ENCODE peak calls at places on chromosomes 5 and 9, in ten cellular contexts. One of them, this sample, is unnamed.

GRCh38 chr5:177495243-177496060 is 2.0 kb downstream of the PDLIM7 start:
- DNase-seq in spleen: peak; percentile 84
- DNase-seq in tibial artery: peak; percentile 97
- DNase-seq in colonic mucosa: peak; percentile 54
- DNase-seq in gastrocnemius medialis: no peak
- DNase-seq in lung: no peak
- DNase-seq in cardiac muscle cell: peak; percentile 96
- DNase-seq in kidney epithelial cell: peak; percentile 77
- DNase-seq in DND-41: no peak
- DNase-seq in naive thymus-derived CD4-positive, alpha-beta T cell: no peak
- DNase-seq in this sample: no peak

GRCh38 chr5:150703767-150704166 is 2.9 kb upstream of the RBM22 start:
- DNase-seq in gastrocnemius medialis: no peak
- DNase-seq in cardiac muscle cell: peak; percentile 11
- DNase-seq in naive thymus-derived CD4-positive, alpha-beta T cell: no peak
- DNase-seq in kidney epithelial cell: no peak
- DNase-seq in tibial artery: no peak
- DNase-seq in lung: no peak
- DNase-seq in spleen: no peak
- DNase-seq in colonic mucosa: no peak
- DNase-seq in DND-41: no peak
- DNase-seq in this sample: no peak

GRCh38 chr9:89822996-89823395 is 218.2 kb downstream of the GADD45G start:
- DNase-seq in gastrocnemius medialis: peak; percentile 26
- DNase-seq in DND-41: no peak
- DNase-seq in naive thymus-derived CD4-positive, alpha-beta T cell: no peak
- DNase-seq in cardiac muscle cell: no peak
- DNase-seq in lung: no peak
- DNase-seq in kidney epithelial cell: no peak
- DNase-seq in spleen: no peak
- DNase-seq in tibial artery: no peak
- DNase-seq in colonic mucosa: no peak
- DNase-seq in this sample: no peak

GRCh38 chr5:53019320-53019719 is 30.2 kb downstream of the ITGA2 start:
- DNase-seq in tibial artery: no peak
- DNase-seq in colonic mucosa: no peak
- DNase-seq in naive thymus-derived CD4-positive, alpha-beta T cell: no peak
- DNase-seq in spleen: no peak
- DNase-seq in cardiac muscle cell: peak; percentile 75
- DNase-seq in gastrocnemius medialis: no peak
- DNase-seq in lung: no peak
- DNase-seq in kidney epithelial cell: no peak
- DNase-seq in DND-41: no peak
- DNase-seq in this sample: no peak

GRCh38 chr5:60178101-60178500 is 284.6 kb upstream of the PDE4D start:
- DNase-seq in DND-41: no peak
- DNase-seq in tibial artery: no peak
- DNase-seq in kidney epithelial cell: no peak
- DNase-seq in lung: no peak
- DNase-seq in gastrocnemius medialis: no peak
- DNase-seq in spleen: no peak
- DNase-seq in colonic mucosa: no peak
- DNase-seq in naive thymus-derived CD4-positive, alpha-beta T cell: no peak
- DNase-seq in cardiac muscle cell: peak; percentile 1
- DNase-seq in this sample: no peak

GRCh38 chr9:127159949-127160610 is 37.6 kb upstream of the ANGPTL2 start:
- DNase-seq in tibial artery: peak; percentile 43
- DNase-seq in colonic mucosa: peak; percentile 9
- DNase-seq in DND-41: no peak
- DNase-seq in lung: no peak
- DNase-seq in spleen: no peak
- DNase-seq in gastrocnemius medialis: no peak
- DNase-seq in naive thymus-derived CD4-positive, alpha-beta T cell: no peak
- DNase-seq in kidney epithelial cell: no peak
- DNase-seq in cardiac muscle cell: no peak
- DNase-seq in this sample: no peak

GRCh38 chr5:82290908-82291307 is 12.8 kb upstream of the RPS23 start:
- DNase-seq in cardiac muscle cell: no peak
- DNase-seq in tibial artery: no peak
- DNase-seq in spleen: no peak
- DNase-seq in naive thymus-derived CD4-positive, alpha-beta T cell: no peak
- DNase-seq in lung: no peak
- DNase-seq in DND-41: no peak
- DNase-seq in colonic mucosa: no peak
- DNase-seq in kidney epithelial cell: no peak
- DNase-seq in gastrocnemius medialis: no peak
- DNase-seq in this sample: no peak

GRCh38 chr9:37238122-37238521 is 117.7 kb downstream of the ZCCHC7 start:
- DNase-seq in kidney epithelial cell: no peak
- DNase-seq in DND-41: no peak
- DNase-seq in spleen: no peak
- DNase-seq in tibial artery: no peak
- DNase-seq in colonic mucosa: no peak
- DNase-seq in cardiac muscle cell: no peak
- DNase-seq in lung: no peak
- DNase-seq in naive thymus-derived CD4-positive, alpha-beta T cell: no peak
- DNase-seq in gastrocnemius medialis: no peak
- DNase-seq in this sample: no peak

DNA sequence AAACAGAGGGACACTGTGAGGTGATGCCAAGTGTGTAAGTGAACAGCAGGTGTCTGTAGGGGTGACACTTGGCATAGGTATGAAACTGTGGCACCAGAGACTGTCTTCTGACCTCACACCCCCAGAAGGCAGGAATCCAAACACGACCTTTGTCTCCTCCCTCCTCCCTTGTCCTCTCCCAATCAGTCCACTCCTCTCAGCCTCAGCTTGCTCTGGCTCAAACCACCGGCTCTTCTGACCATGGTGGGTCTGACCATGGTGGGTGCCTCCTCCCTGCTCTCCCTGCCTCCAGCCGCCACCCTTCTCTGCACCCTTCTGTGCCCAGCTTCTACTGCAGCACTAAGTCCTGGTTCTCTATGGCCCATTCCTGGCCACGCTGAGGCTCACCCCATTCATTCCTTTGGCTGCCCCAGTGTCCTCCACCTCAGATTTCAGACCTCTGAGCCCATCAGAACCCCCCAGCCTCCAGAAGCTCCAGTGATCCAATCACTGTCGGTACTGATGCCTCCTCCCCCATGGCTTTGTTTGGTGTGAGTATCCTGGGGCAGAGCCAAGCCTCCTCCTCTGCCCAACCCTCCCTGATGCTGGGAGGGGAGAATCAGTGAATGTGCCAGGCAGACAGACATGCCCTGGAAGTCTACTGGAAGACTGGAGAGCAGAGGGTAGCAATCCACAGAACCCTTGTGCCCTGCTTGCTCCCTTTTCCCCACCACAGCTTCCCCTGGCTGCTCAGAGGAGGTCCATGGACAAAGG is 1.7 kb upstream of the ARID3C start:
- DNase-seq in lung: no peak
- DNase-seq in gastrocnemius medialis: no peak
- DNase-seq in naive thymus-derived CD4-positive, alpha-beta T cell: no peak
- DNase-seq in tibial artery: no peak
- DNase-seq in cardiac muscle cell: no peak
- DNase-seq in DND-41: no peak
- DNase-seq in kidney epithelial cell: no peak
- DNase-seq in colonic mucosa: no peak
- DNase-seq in spleen: no peak
- DNase-seq in this sample: no peak
- H3K27me3 ChIP-seq in lung: peaks cover 3% of the 10 kb centered on the region
- H3K27me3 ChIP-seq in gastrocnemius medialis: peaks cover 40% of the 10 kb centered on the region
- H3K27me3 ChIP-seq in naive thymus-derived CD4-positive, alpha-beta T cell: peaks cover 34% of the 10 kb centered on the region
- H3K27me3 ChIP-seq in tibial artery: peaks cover 53% of the 10 kb centered on the region
- H3K27me3 ChIP-seq in cardiac muscle cell: peaks cover 59% of the 10 kb centered on the region
- H3K27me3 ChIP-seq in DND-41: peaks cover 25% of the 10 kb centered on the region
- H3K27me3 ChIP-seq in kidney epithelial cell: peaks cover 47% of the 10 kb centered on the region
- H3K27me3 ChIP-seq in colonic mucosa: peaks cover 45% of the 10 kb centered on the region
- H3K27me3 ChIP-seq in spleen: peaks cover 7% of the 10 kb centered on the region
- H3K27me3 ChIP-seq in this sample: no peaks in the 10 kb centered on the region

GRCh38 chr9:35489313-35490154 is at the start of gene RUSC2:
- DNase-seq in cardiac muscle cell: peak; percentile 96
- DNase-seq in naive thymus-derived CD4-positive, alpha-beta T cell: peak; percentile 48
- DNase-seq in lung: peak; percentile 81
- DNase-seq in DND-41: no peak
- DNase-seq in kidney epithelial cell: peak; percentile 34
- DNase-seq in spleen: peak; percentile 88
- DNase-seq in tibial artery: peak; percentile 93
- DNase-seq in gastrocnemius medialis: peak; percentile 88
- DNase-seq in colonic mucosa: peak; percentile 74
- DNase-seq in this sample: no peak

GRCh38 chr9:35490155-35490909 is 421 bp downstream of the RUSC2 start:
- DNase-seq in DND-41: no peak
- DNase-seq in colonic mucosa: peak; percentile 33
- DNase-seq in spleen: peak; percentile 82
- DNase-seq in kidney epithelial cell: no peak
- DNase-seq in naive thymus-derived CD4-positive, alpha-beta T cell: no peak
- DNase-seq in tibial artery: no peak
- DNase-seq in cardiac muscle cell: no peak
- DNase-seq in gastrocnemius medialis: peak; percentile 51
- DNase-seq in lung: peak; percentile 34
- DNase-seq in this sample: no peak

GRCh38 chr9:35487066-35487465 is 2.8 kb upstream of the RUSC2 start:
- DNase-seq in DND-41: no peak
- DNase-seq in spleen: no peak
- DNase-seq in colonic mucosa: no peak
- DNase-seq in lung: no peak
- DNase-seq in gastrocnemius medialis: no peak
- DNase-seq in kidney epithelial cell: no peak
- DNase-seq in tibial artery: no peak
- DNase-seq in cardiac muscle cell: no peak
- DNase-seq in naive thymus-derived CD4-positive, alpha-beta T cell: no peak
- DNase-seq in this sample: no peak

GRCh38 chr9:35488019-35488418 is 1.9 kb upstream of the RUSC2 start:
- DNase-seq in cardiac muscle cell: no peak
- DNase-seq in lung: no peak
- DNase-seq in tibial artery: no peak
- DNase-seq in naive thymus-derived CD4-positive, alpha-beta T cell: no peak
- DNase-seq in spleen: no peak
- DNase-seq in colonic mucosa: no peak
- DNase-seq in kidney epithelial cell: no peak
- DNase-seq in DND-41: no peak
- DNase-seq in gastrocnemius medialis: no peak
- DNase-seq in this sample: no peak

GRCh38 chr9:35488566-35489312 is 1.2 kb upstream of the RUSC2 start:
- DNase-seq in lung: no peak
- DNase-seq in gastrocnemius medialis: no peak
- DNase-seq in cardiac muscle cell: no peak
- DNase-seq in colonic mucosa: no peak
- DNase-seq in kidney epithelial cell: no peak
- DNase-seq in spleen: no peak
- DNase-seq in DND-41: no peak
- DNase-seq in naive thymus-derived CD4-positive, alpha-beta T cell: no peak
- DNase-seq in tibial artery: no peak
- DNase-seq in this sample: no peak
- H3K4me3 ChIP-seq in lung: no peak overlapping the region
- H3K4me3 ChIP-seq in gastrocnemius medialis: peak overlapping the region; percentile 79
- H3K4me3 ChIP-seq in cardiac muscle cell: peak overlapping the region; percentile 59
- H3K4me3 ChIP-seq in colonic mucosa: peak overlapping the region; percentile 77
- H3K4me3 ChIP-seq in kidney epithelial cell: peak overlapping the region; percentile 83
- H3K4me3 ChIP-seq in spleen: peak overlapping the region; percentile 59
- H3K4me3 ChIP-seq in DND-41: no peak overlapping the region
- H3K4me3 ChIP-seq in naive thymus-derived CD4-positive, alpha-beta T cell: no peak overlapping the region
- H3K4me3 ChIP-seq in tibial artery: peak overlapping the region; percentile 98
- H3K4me3 ChIP-seq in this sample: peak overlapping the region; percentile 82

GRCh38 chr9:134870746-134871667 is 9.6 kb upstream of the FCN2 start:
- DNase-seq in tibial artery: peak; percentile 50
- DNase-seq in DND-41: no peak
- DNase-seq in naive thymus-derived CD4-positive, alpha-beta T cell: no peak
- DNase-seq in spleen: no peak
- DNase-seq in lung: no peak
- DNase-seq in kidney epithelial cell: no peak
- DNase-seq in colonic mucosa: no peak
- DNase-seq in gastrocnemius medialis: no peak
- DNase-seq in cardiac muscle cell: no peak
- DNase-seq in this sample: no peak
- H3K27me3 ChIP-seq in tibial artery: peaks cover 21% of the 10 kb centered on the region
- H3K27me3 ChIP-seq in DND-41: no peaks in the 10 kb centered on the region
- H3K27me3 ChIP-seq in naive thymus-derived CD4-positive, alpha-beta T cell: no peaks in the 10 kb centered on the region
- H3K27me3 ChIP-seq in spleen: no peaks in the 10 kb centered on the region
- H3K27me3 ChIP-seq in lung: no peaks in the 10 kb centered on the region
- H3K27me3 ChIP-seq in kidney epithelial cell: no peaks in the 10 kb centered on the region
- H3K27me3 ChIP-seq in colonic mucosa: no peaks in the 10 kb centered on the region
- H3K27me3 ChIP-seq in gastrocnemius medialis: no peaks in the 10 kb centered on the region
- H3K27me3 ChIP-seq in cardiac muscle cell: no peaks in the 10 kb centered on the region
- H3K27me3 ChIP-seq in this sample: no peaks in the 10 kb centered on the region

DNA sequence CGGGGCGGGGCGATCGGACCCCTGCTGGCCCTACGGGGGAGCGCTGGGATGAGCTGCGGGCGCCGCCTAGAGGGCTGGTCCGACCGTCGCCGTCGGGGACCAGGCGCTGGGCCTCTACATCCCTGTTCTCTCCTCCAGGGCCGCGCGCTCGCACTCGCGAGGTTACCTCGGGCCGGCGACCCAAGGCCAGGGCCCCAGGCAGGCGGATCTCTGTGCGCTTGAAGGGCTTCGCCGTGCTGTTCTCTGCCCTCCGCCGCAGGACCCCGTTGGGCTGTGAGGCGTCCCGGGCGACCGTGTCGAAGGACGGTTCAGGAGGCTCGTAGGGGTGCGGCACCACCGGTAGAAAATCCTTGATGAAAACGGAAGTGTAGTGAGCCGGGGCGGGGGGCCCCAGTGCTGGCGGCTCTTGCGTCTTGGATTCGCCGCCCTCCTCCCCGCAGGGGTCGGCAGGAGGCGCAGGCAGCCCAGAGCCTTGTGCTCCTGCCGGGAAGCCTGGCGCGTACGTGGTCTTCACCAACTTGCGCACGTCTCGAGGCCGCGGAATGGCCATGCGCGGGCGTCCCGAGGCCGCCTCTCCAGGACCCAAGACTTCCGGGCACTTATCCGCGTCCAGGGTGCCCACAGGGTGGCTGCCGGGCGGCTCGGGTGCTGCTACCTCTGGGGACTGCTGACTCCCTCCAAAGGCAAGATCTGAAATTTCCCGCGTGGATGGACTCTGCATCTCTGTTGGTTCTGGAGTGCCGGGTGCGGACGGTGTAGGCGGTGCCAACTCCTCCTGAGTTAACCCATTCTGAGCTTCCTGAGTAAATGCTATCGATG is 2.0 kb downstream of the PROB1 start:
- DNase-seq in gastrocnemius medialis: peak; percentile 61
- DNase-seq in colonic mucosa: peak; percentile 82
- DNase-seq in spleen: peak; percentile 97
- DNase-seq in DND-41: peak; percentile 91
- DNase-seq in lung: peak; percentile 53
- DNase-seq in kidney epithelial cell: no peak
- DNase-seq in tibial artery: no peak
- DNase-seq in cardiac muscle cell: peak; percentile 70
- DNase-seq in naive thymus-derived CD4-positive, alpha-beta T cell: peak; percentile 67
- DNase-seq in this sample: no peak
- H3K4me3 ChIP-seq in gastrocnemius medialis: peak overlapping the region; percentile 72
- H3K4me3 ChIP-seq in colonic mucosa: peak overlapping the region; percentile 53
- H3K4me3 ChIP-seq in spleen: peak overlapping the region; percentile 75
- H3K4me3 ChIP-seq in DND-41: peak overlapping the region; percentile 75
- H3K4me3 ChIP-seq in lung: peak overlapping the region; percentile 38
- H3K4me3 ChIP-seq in kidney epithelial cell: peak overlapping the region; percentile 38
- H3K4me3 ChIP-seq in tibial artery: peak overlapping the region; percentile 49
- H3K4me3 ChIP-seq in cardiac muscle cell: peak overlapping the region; percentile 32
- H3K4me3 ChIP-seq in naive thymus-derived CD4-positive, alpha-beta T cell: peak overlapping the region; percentile 76
- H3K4me3 ChIP-seq in this sample: peak overlapping the region; percentile 35

DNA sequence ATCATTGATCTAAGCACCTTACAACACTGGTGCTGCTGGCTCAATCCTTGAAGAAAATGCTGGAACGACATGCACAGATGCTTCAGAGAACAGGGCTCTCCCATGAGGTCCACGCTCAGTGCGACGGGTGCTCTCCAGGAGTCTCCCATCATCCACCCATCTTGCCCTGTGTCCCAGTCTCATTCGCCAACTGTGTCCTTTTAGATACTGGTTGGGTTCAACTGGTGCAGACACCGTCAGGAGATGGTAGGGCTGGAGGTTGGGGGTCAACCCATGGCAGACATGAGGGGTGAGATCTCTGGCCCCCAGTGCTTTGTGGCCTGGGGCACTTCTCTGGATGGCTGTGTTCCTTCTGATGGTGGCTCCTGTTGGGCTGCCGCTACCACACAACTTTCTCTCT is 1.6 kb upstream of the OBP2B start:
- DNase-seq in naive thymus-derived CD4-positive, alpha-beta T cell: no peak
- DNase-seq in spleen: peak; percentile 37
- DNase-seq in gastrocnemius medialis: no peak
- DNase-seq in lung: no peak
- DNase-seq in kidney epithelial cell: no peak
- DNase-seq in colonic mucosa: no peak
- DNase-seq in DND-41: no peak
- DNase-seq in tibial artery: peak; percentile 32
- DNase-seq in cardiac muscle cell: no peak
- DNase-seq in this sample: no peak
- H3K27me3 ChIP-seq in naive thymus-derived CD4-positive, alpha-beta T cell: no peaks in the 10 kb centered on the region
- H3K27me3 ChIP-seq in spleen: no peaks in the 10 kb centered on the region
- H3K27me3 ChIP-seq in gastrocnemius medialis: no peaks in the 10 kb centered on the region
- H3K27me3 ChIP-seq in lung: no peaks in the 10 kb centered on the region
- H3K27me3 ChIP-seq in kidney epithelial cell: peaks cover 4% of the 10 kb centered on the region
- H3K27me3 ChIP-seq in colonic mucosa: no peaks in the 10 kb centered on the region
- H3K27me3 ChIP-seq in DND-41: no peaks in the 10 kb centered on the region
- H3K27me3 ChIP-seq in tibial artery: peaks cover 31% of the 10 kb centered on the region
- H3K27me3 ChIP-seq in cardiac muscle cell: peaks cover 17% of the 10 kb centered on the region
- H3K27me3 ChIP-seq in this sample: peaks cover 62% of the 10 kb centered on the region

This sample was measured in esophagus squamous epithelium.